ENCODE peak calls at places on chromosome 18, in nine cellular contexts. M is GM12878, E is PC-9, L is GM23248, F is fibroblast of lung, R is H1, B is MM.1S, N is PC-3, D is hepatocyte. X is an unnamed sample.
A peak's percentile ranks its signal among the peaks of the same experiment; 100 is the strongest.

GRCh38 chr18:78794031-78794430 is 185.6 kb upstream of the SALL3 start:
- DNase-seq in M (no peak), E (no peak), L (peak; percentile 1), F (no peak), R (no peak), B (no peak), N (no peak), D (no peak), X (no peak)

GRCh38 chr18:33472554-33472953 is 32.0 kb upstream of the CCDC178 start:
- DNase-seq in M (no peak), E (no peak), L (no peak), F (no peak), R (no peak), B (no peak), N (no peak), D (no peak), X (no peak)

GRCh38 chr18:48833701-48834394 is 116.9 kb downstream of the SMAD7 start:
- DNase-seq in M (no peak), E (peak; percentile 46), L (no peak), F (peak; percentile 65), R (no peak), B (peak; percentile 85), N (peak; percentile 26), D (no peak), X (peak; percentile 63)

GRCh38 chr18:70154591-70155194 is 50.8 kb downstream of the RTTN start:
- DNase-seq in M (no peak), E (peak; percentile 81), L (peak; percentile 60), F (peak; percentile 98), R (no peak), B (no peak), N (peak; percentile 4), D (no peak), X (no peak)

GRCh38 chr18:25075793-25076192 is 276.2 kb downstream of the ZNF521 start:
- DNase-seq in M (no peak), E (no peak), L (peak; percentile 58), F (peak; percentile 34), R (no peak), B (no peak), N (no peak), D (no peak), X (no peak)

GRCh38 chr18:79916546-79917350 is 34.7 kb downstream of the SLC66A2 start:
- DNase-seq in M (no peak), E (no peak), L (no peak), F (no peak), R (no peak), B (no peak), N (no peak), D (no peak), X (peak; percentile 68)

GRCh38 chr18:7728297-7728696 is 161.2 kb downstream of the PTPRM start:
- DNase-seq in M (no peak), E (no peak), L (no peak), F (no peak), R (peak; percentile 39), B (no peak), N (no peak), D (no peak), X (no peak)

GRCh38 chr18:2997846-2998599 is 14.9 kb downstream of the LPIN2 start:
- DNase-seq in M (no peak), E (no peak), L (no peak), F (peak; percentile 28), R (no peak), B (no peak), N (no peak), D (no peak), X (peak; percentile 78)

GRCh38 chr18:4125939-4126250 is 329.2 kb downstream of the DLGAP1 start:
- DNase-seq in M (no peak), E (no peak), L (no peak), F (no peak), R (no peak), B (no peak), N (no peak), D (no peak), X (no peak)

GRCh38 chr18:31316974-31317373 is 986 bp upstream of the DSG1 start:
- DNase-seq in M (no peak), E (no peak), L (no peak), F (no peak), R (no peak), B (no peak), N (no peak), D (no peak), X (no peak)

GRCh38 chr18:77069931-77070330 is 62.7 kb downstream of the MBP start:
- DNase-seq in M (no peak), E (no peak), L (no peak), F (no peak), R (no peak), B (no peak), N (peak; percentile 76), D (no peak), X (no peak)

GRCh38 chr18:3604626-3605408 is 154.8 kb downstream of the TGIF1 start:
- DNase-seq in M (peak; percentile 80), E (peak; percentile 97), L (peak; percentile 94), F (peak; percentile 97), R (no peak), B (peak; percentile 80), N (peak; percentile 94), D (peak; percentile 68), X (no peak)

GRCh38 chr18:59898609-59899297 is 1.0 kb upstream of the PMAIP1 start:
- DNase-seq in M (no peak), E (peak; percentile 42), L (no peak), F (peak; percentile 66), R (no peak), B (no peak), N (no peak), D (no peak), X (no peak)

GRCh38 chr18:24544141-24544498 is 83.7 kb downstream of the HRH4 start:
- DNase-seq in M (no peak), E (no peak), L (peak; percentile 62), F (no peak), R (no peak), B (peak; percentile 10), N (peak; percentile 58), D (peak; percentile 62), X (no peak)

GRCh38 chr18:24695168-24695567 is 234.7 kb downstream of the HRH4 start:
- DNase-seq in M (no peak), E (no peak), L (peak; percentile 8), F (no peak), R (no peak), B (no peak), N (no peak), D (peak; percentile 14), X (no peak)

GRCh38 chr18:7778181-7778580 is 211.1 kb downstream of the PTPRM start:
- DNase-seq in M (no peak), E (no peak), L (no peak), F (peak; percentile 71), R (no peak), B (no peak), N (peak; percentile 33), D (no peak), X (no peak)

GRCh38 chr18:48656582-48656981 is 117.8 kb downstream of the CTIF start:
- DNase-seq in M (no peak), E (no peak), L (peak; percentile 37), F (peak; percentile 46), R (no peak), B (no peak), N (no peak), D (no peak), X (peak; percentile 73)

GRCh38 chr18:39743463-39743862 is 2177.9 kb upstream of the CELF4 start:
- DNase-seq in M (no peak), E (no peak), L (no peak), F (no peak), R (no peak), B (no peak), N (no peak), D (no peak), X (no peak)

GRCh38 chr18:48563027-48563426 is 24.2 kb downstream of the CTIF start:
- DNase-seq in M (no peak), E (no peak), L (peak; percentile 96), F (peak; percentile 88), R (no peak), B (no peak), N (peak; percentile 39), D (peak; percentile 23), X (peak; percentile 92)

DNA sequence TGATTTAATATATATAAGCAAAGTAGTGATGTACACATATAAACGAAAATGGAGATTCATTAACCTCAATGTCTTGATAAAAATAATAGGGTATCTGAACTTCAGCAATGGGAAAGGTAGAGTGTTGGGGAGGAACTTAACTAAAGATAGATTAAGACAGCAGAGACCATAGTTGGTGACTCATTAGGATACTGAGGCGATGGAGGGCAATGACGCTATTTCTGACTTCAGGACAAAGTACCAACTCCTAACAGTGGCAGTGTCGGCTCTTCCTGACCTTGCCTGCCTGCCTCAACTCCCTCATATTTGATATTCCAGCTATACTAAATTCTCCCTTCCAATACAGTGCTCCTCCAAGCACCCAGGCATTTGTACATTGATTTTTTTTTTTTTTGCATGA is 98.6 kb downstream of the CDH2 start:
- DNase-seq in M (no peak), E (no peak), L (no peak), F (peak; percentile 61), R (no peak), B (no peak), N (no peak), D (peak; percentile 41), X (no peak)
- H3K79me2 ChIP-seq in M (no peaks in the 10 kb centered on the region), E (no peaks in the 10 kb centered on the region), L (peaks cover 97% of the 10 kb centered on the region), F (no peaks in the 10 kb centered on the region), R (no peaks in the 10 kb centered on the region), B (no peaks in the 10 kb centered on the region), N (no peaks in the 10 kb centered on the region), D (peaks cover 35% of the 10 kb centered on the region), X (peaks cover 71% of the 10 kb centered on the region)

DNA sequence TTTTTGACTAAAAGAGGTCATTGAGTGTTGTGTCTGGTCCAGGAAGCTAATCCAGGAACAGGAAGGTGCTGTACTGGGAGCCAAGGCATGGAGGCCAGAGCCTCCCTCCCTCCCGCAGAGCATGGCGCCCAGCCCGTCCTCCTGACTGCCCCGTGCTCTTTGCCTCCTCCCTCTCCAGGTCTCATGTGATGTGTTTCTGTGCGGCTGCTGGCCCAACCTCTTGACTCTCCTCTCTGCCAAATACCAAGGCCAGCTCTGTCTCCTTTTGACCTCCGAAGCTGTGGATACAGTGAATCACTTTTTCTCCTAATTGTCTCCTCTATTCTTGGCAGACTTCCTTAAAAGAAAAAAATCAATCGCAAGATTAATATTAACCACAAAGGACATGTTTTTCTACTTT is 284.1 kb downstream of the PHLPP1 start:
- DNase-seq in M (no peak), E (no peak), L (peak; percentile 81), F (peak; percentile 79), R (no peak), B (no peak), N (peak; percentile 50), D (no peak), X (peak; percentile 92)
- H3K4me1 ChIP-seq in M (no peaks in the 10 kb centered on the region), E (no peaks in the 10 kb centered on the region), L (peaks cover 7% of the 10 kb centered on the region), F (no peaks in the 10 kb centered on the region), R (no peaks in the 10 kb centered on the region), B (no peaks in the 10 kb centered on the region), N (no peaks in the 10 kb centered on the region), D (no peaks in the 10 kb centered on the region), X (peaks cover 3% of the 10 kb centered on the region)

GRCh38 chr18:36389027-36389426 is 91.5 kb downstream of the FHOD3 start:
- DNase-seq in M (no peak), E (no peak), L (no peak), F (no peak), R (no peak), B (no peak), N (no peak), D (no peak), X (no peak)
- H3K79me2 ChIP-seq in M (no peaks in the 10 kb centered on the region), E (no peaks in the 10 kb centered on the region), L (no peaks in the 10 kb centered on the region), F (no peaks in the 10 kb centered on the region), R (no peaks in the 10 kb centered on the region), B (no peaks in the 10 kb centered on the region), N (no peaks in the 10 kb centered on the region), D (no peaks in the 10 kb centered on the region), X (peaks cover 8% of the 10 kb centered on the region)

DNA sequence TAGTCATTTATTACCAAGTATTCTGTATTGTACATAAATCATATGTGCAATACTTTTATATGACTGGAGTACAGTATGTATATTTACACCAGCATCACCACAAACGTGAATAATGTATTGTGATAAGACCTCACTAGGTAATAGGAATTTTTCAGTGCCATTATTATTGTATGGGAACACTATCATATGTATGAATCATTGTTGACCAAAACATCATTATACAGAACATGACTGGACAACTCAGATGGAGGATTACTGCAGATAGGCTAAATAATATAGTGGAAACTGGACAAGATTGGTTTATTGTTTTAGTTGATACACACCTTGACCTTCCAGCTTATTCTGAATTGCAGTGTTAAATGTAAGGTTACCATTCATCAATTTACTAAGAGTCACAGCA is 33.4 kb downstream of the VAPA start:
- DNase-seq in M (no peak), E (no peak), L (peak; percentile 24), F (no peak), R (no peak), B (no peak), N (peak; percentile 63), D (no peak), X (no peak)
- H3K4me1 ChIP-seq in M (no peaks in the 10 kb centered on the region), E (no peaks in the 10 kb centered on the region), L (peaks cover 19% of the 10 kb centered on the region), F (no peaks in the 10 kb centered on the region), R (no peaks in the 10 kb centered on the region), B (no peaks in the 10 kb centered on the region), N (no peaks in the 10 kb centered on the region), D (no peaks in the 10 kb centered on the region), X (peaks cover 10% of the 10 kb centered on the region)

X was measured in osteoblast.